ENCODE peak calls at places on chromosomes 3 and 15, in four cellular contexts. G, F, Y and C are unnamed samples.

GRCh38 chr15:83199288-83199687 is 8.3 kb downstream of the HDGFL3 start:
- DNase-seq in G (no peak), F (no peak), Y (no peak), C (no peak)

GRCh38 chr3:24493951-24494615 is 567 bp downstream of the THRB start:
- DNase-seq in G (no peak), F (no peak), Y (peak), C (no peak)

GRCh38 chr3:70358978-70359580 is 46.6 kb upstream of the MDFIC2 start:
- DNase-seq in G (peak), F (no peak), Y (no peak), C (peak)

GRCh38 chr3:133412511-133413165 is 12.8 kb downstream of the BFSP2 start:
- DNase-seq in G (no peak), F (no peak), Y (no peak), C (no peak)

GRCh38 chr3:16290007-16290826 is 25.2 kb downstream of the OXNAD1 start:
- DNase-seq in G (no peak), F (peak), Y (no peak), C (peak)

GRCh38 chr3:71063768-71064287 is 519.7 kb downstream of the FOXP1 start:
- DNase-seq in G (no peak), F (peak), Y (no peak), C (no peak)

GRCh38 chr3:149227591-149228268 is 6.1 kb upstream of the CP start:
- DNase-seq in G (no peak), F (no peak), Y (no peak), C (no peak)

GRCh38 chr3:183714622-183715021 is 17.0 kb downstream of the YEATS2 start:
- DNase-seq in G (no peak), F (no peak), Y (no peak), C (no peak)

GRCh38 chr15:23687143-23687470 is at the start of gene NDN:
- DNase-seq in G (no peak), F (no peak), Y (peak), C (no peak)